ENCODE peak calls at places on chromosomes 4 and X, in four cellular contexts. D is progenitor cell of endocrine pancreas, J is cardiac fibroblast, Y is A549. M is an unnamed sample.

GRCh38 chr4:151015458-151016344 is 617 bp upstream of the LRBA start:
- DNase-seq in D (peak), J (peak), Y (peak), M (no peak)

GRCh38 chr4:21826071-21826470 is 122.5 kb downstream of the KCNIP4 start:
- DNase-seq in D (no peak), J (no peak), Y (no peak), M (no peak)

GRCh38 chrX:118116308-118117068 is at the start of gene KLHL13:
- DNase-seq in D (peak), J (peak), Y (peak), M (no peak)

GRCh38 chr4:38068107-38068506 is 107.9 kb downstream of the PTTG2 start:
- DNase-seq in D (no peak), J (no peak), Y (no peak), M (no peak)

GRCh38 chrX:21479695-21480280 is 105.6 kb downstream of the CNKSR2 start:
- DNase-seq in D (no peak), J (peak), Y (peak), M (peak)

GRCh38 chr4:140568507-140569306 is at the start of gene UCP1:
- DNase-seq in D (peak), J (no peak), Y (no peak), M (no peak)

GRCh38 chr4:31442236-31442635 is 722.1 kb downstream of the PCDH7 start:
- DNase-seq in D (no peak), J (no peak), Y (peak), M (no peak)

GRCh38 chrX:28576117-28576516 is 11.1 kb upstream of the IL1RAPL1 start:
- DNase-seq in D (no peak), J (no peak), Y (no peak), M (no peak)

GRCh38 chr4:75180790-75181776 is 248.2 kb downstream of the PARM1 start:
- DNase-seq in D (no peak), J (peak), Y (peak), M (no peak)

GRCh38 chr4:120636120-120636630 is 286.4 kb downstream of the PRDM5 start:
- DNase-seq in D (no peak), J (no peak), Y (no peak), M (no peak)

GRCh38 chr4:128810331-128810870 is 901 bp downstream of the JADE1 start:
- DNase-seq in D (no peak), J (peak), Y (peak), M (no peak)

GRCh38 chrX:115350696-115351408 is 61.3 kb downstream of the LUZP4 start:
- DNase-seq in D (no peak), J (no peak), Y (no peak), M (no peak)

GRCh38 chrX:118975831-118976598 is 1.6 kb downstream of the LONRF3 start:
- DNase-seq in D (no peak), J (peak), Y (peak), M (no peak)

GRCh38 chrX:67546496-67547423 is 2.9 kb downstream of the AR start:
- DNase-seq in D (no peak), J (no peak), Y (no peak), M (no peak)

GRCh38 chrX:101550825-101551767 is 749 bp downstream of the ARMCX1 start:
- DNase-seq in D (no peak), J (peak), Y (no peak), M (no peak)

GRCh38 chr4:168560184-168560834 is 63.5 kb downstream of the PALLD start:
- DNase-seq in D (no peak), J (no peak), Y (no peak), M (no peak)

GRCh38 chrX:119605398-119605738 is 856 bp downstream of the NKRF start:
- DNase-seq in D (no peak), J (peak), Y (peak), M (no peak)

GRCh38 chr4:168605411-168605810 is 108.6 kb downstream of the PALLD start:
- DNase-seq in D (no peak), J (peak), Y (peak), M (peak)

GRCh38 chr4:112170451-112170993 is 25.3 kb downstream of the FAM241A start:
- DNase-seq in D (no peak), J (peak), Y (peak), M (no peak)

GRCh38 chr4:152515678-152516077 is 20.2 kb downstream of the FBXW7 start:
- DNase-seq in D (no peak), J (peak), Y (no peak), M (peak)

GRCh38 chr4:131054489-131055019 is 1958.6 kb downstream of the C4orf33 start:
- DNase-seq in D (no peak), J (no peak), Y (peak), M (no peak)

GRCh38 chr4:164169591-164169990 is 584.3 kb upstream of the SMIM31 start:
- DNase-seq in D (no peak), J (no peak), Y (no peak), M (peak)

GRCh38 chr4:111506706-111507105 is 638.5 kb upstream of the FAM241A start:
- DNase-seq in D (no peak), J (peak), Y (no peak), M (no peak)

GRCh38 chrX:75623535-75623934 is 100.7 kb upstream of the ZDHHC15 start:
- DNase-seq in D (no peak), J (peak), Y (peak), M (no peak)

GRCh38 chr4:161828061-161828460 is 335.7 kb downstream of the FSTL5 start:
- DNase-seq in D (no peak), J (no peak), Y (no peak), M (no peak)

GRCh38 chr4:45385306-45385705 is 659.0 kb upstream of the GNPDA2 start:
- DNase-seq in D (no peak), J (no peak), Y (no peak), M (no peak)

GRCh38 chrX:123648028-123648810 is 84.6 kb downstream of the THOC2 start:
- DNase-seq in D (peak), J (peak), Y (peak), M (peak)

GRCh38 chr4:92198711-92199110 is 105.1 kb upstream of the GRID2 start:
- DNase-seq in D (no peak), J (peak), Y (no peak), M (peak)

GRCh38 chrX:110852180-110852579 is 56.6 kb upstream of the CHRDL1 start:
- DNase-seq in D (no peak), J (peak), Y (peak), M (no peak)

GRCh38 chrX:110851780-110852179 is 56.2 kb upstream of the CHRDL1 start:
- DNase-seq in D (no peak), J (peak), Y (peak), M (no peak)

GRCh38 chrX:110858565-110858964 is 62.9 kb upstream of the CHRDL1 start:
- DNase-seq in D (no peak), J (no peak), Y (no peak), M (no peak)

GRCh38 chrX:110853610-110854009 is 58.0 kb upstream of the CHRDL1 start:
- DNase-seq in D (no peak), J (peak), Y (peak), M (no peak)
- TF ChIP-seq CTCF in D (peak), J (peak), Y (peak), M (peak)

GRCh38 chr4:155950461-155950860 is 3.2 kb downstream of the CTSO start:
- DNase-seq in D (no peak), J (no peak), Y (no peak), M (no peak)

GRCh38 chr4:155954118-155954503 is 445 bp upstream of the CTSO start:
- DNase-seq in D (no peak), J (no peak), Y (no peak), M (no peak)

GRCh38 chr4:155952546-155952945 is 1.1 kb downstream of the CTSO start:
- DNase-seq in D (no peak), J (peak), Y (no peak), M (no peak)

GRCh38 chr4:155954939-155955338 is 1.3 kb upstream of the CTSO start:
- DNase-seq in D (no peak), J (no peak), Y (no peak), M (no peak)

GRCh38 chr4:155953151-155954117 is at the start of gene CTSO:
- DNase-seq in D (peak), J (peak), Y (peak), M (no peak)
- TF ChIP-seq CTCF in D (peak), J (peak), Y (peak), M (peak)

DNA sequence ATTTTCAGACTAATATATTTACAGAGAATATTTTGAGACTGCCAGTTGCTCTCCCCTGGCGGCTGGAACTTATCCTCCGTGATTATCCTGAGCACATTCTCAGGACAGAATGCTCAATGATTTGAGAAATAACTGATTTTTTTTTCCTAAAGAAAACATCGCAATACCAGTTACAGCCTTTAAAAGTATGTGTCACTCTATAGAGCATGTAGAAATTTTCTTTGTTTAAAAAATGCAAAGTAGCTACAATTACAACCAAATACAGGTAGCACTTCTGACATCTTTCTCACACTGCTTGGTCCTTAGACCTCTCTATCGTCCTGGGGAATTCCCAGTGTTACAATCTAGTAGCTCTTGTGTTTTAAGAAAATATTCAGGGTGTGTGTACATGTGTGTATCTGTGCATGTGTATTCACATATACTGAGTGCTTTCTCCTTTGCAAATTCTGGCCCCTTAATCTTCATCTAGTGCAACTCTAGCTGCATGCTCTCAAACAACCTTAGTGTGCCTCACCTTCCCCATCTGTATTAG is 13.8 kb downstream of the APBB2 start:
- DNase-seq in D (no peak), J (peak), Y (no peak), M (no peak)
- TF ChIP-seq CTCF in D (no peak), J (peak), Y (no peak), M (no peak)

DNA sequence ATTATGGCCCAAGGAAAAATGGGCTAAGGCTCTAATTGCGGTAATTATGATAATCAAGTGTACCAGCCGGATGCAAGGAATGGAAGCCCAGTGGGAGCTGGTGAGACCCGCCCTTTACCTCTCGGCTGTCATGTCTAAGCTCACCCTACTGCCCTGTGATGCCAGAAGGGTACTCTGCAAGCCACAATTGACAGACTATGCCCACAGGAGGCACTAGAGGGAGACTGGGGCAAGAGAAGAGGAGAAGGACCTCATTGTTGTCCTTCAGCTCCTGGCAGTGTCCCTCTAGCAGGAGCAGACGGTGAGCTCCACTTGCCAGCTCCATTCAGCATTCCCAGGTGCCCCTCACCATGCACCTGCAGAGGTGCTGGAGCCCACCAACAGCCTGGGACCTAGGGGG is 141.8 kb downstream of the SMIM20 start:
- DNase-seq in D (no peak), J (no peak), Y (no peak), M (no peak)
- TF ChIP-seq CTCF in D (no peak), J (no peak), Y (no peak), M (peak)

GRCh38 chr4:54976682-54977081 is 148.7 kb downstream of the KDR start:
- DNase-seq in D (no peak), J (no peak), Y (no peak), M (no peak)
- TF ChIP-seq CTCF in D (peak), J (no peak), Y (no peak), M (no peak)

DNA sequence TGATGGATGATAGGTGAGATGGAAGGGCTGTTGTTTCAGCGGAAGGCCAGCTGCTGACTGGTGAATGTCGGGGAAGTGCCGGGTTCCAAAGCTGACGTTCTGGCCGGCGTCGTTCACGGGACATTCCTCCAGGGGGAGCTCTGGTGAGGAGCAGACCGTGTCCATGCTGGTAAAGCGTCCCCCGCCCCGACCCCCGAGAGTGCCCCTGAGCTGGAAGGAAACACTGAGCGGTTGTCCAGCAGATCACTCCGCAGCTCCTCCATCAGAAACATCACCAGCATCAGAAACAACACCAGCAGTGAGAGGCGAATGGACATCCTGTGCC is 18.6 kb upstream of the ADRA2C start:
- DNase-seq in D (peak), J (peak), Y (no peak), M (no peak)
- TF ChIP-seq CTCF in D (peak), J (peak), Y (no peak), M (peak)

GRCh38 chrX:53190363-53190960 is 34.5 kb downstream of the KDM5C start:
- DNase-seq in D (no peak), J (peak), Y (no peak), M (no peak)
- TF ChIP-seq CTCF in D (no peak), J (no peak), Y (peak), M (peak)

GRCh38 chrX:150680974-150681373 is 12.2 kb upstream of the MTMR1 start:
- DNase-seq in D (no peak), J (peak), Y (peak), M (no peak)
- TF ChIP-seq CTCF in D (peak), J (peak), Y (peak), M (peak)